ENCODE peak calls at places on chromosomes 7 and 10, in nine cellular contexts. W, P, U, Z, D, N, B, V and Y are unnamed samples.

GRCh38 chr7:4436361-4436899 is 245.7 kb upstream of the FOXK1 start:
- DNase-seq in V (no peak), P (no peak), D (no peak), Z (no peak), N (no peak), U (no peak), W (no peak), B (no peak), Y (no peak)

GRCh38 chr10:69715156-69715898 is 85.3 kb downstream of the FAM241B start:
- DNase-seq in U (no peak), Z (no peak), D (no peak), P (peak; percentile 36), W (no peak), N (no peak), V (no peak), B (no peak), Y (peak; percentile 26)

GRCh38 chr10:79178614-79179403 is 110.0 kb downstream of the ZMIZ1 start:
- DNase-seq in D (no peak), N (no peak), U (no peak), W (no peak), V (peak; percentile 62), B (no peak), P (peak; percentile 95), Z (peak; percentile 58), Y (peak; percentile 97)

GRCh38 chr10:49552277-49552676 is 13.4 kb upstream of the ERCC6 start:
- DNase-seq in U (no peak), N (no peak), D (no peak), P (peak; percentile 47), Z (no peak), V (no peak), B (no peak), W (no peak), Y (no peak)

GRCh38 chr10:69329721-69330178 is 51.5 kb downstream of the HK1 start:
- DNase-seq in Z (no peak), D (no peak), P (no peak), V (no peak), U (no peak), B (no peak), N (no peak), W (no peak), Y (no peak)

GRCh38 chr10:7274293-7274692 is 136.5 kb downstream of the SFMBT2 start:
- DNase-seq in B (no peak), N (no peak), W (no peak), D (no peak), V (no peak), U (no peak), Z (no peak), P (no peak), Y (no peak)

GRCh38 chr7:124701955-124702354 is 63.6 kb downstream of the GPR37 start:
- DNase-seq in N (no peak), P (no peak), W (no peak), B (no peak), Z (no peak), V (peak; percentile 3), U (no peak), D (no peak), Y (no peak)

GRCh38 chr7:644381-645305 is 81.9 kb upstream of the DNAAF5 start:
- DNase-seq in U (no peak), W (peak; percentile 16), V (no peak), D (no peak), P (no peak), B (no peak), Z (no peak), N (no peak), Y (no peak)

GRCh38 chr10:24952701-24953349 is 419 bp upstream of the PRTFDC1 start:
- DNase-seq in N (peak; percentile 54), W (peak; percentile 69), V (peak; percentile 16), D (peak; percentile 33), B (no peak), U (no peak), P (peak; percentile 33), Z (peak; percentile 76), Y (peak; percentile 24)

GRCh38 chr7:17401806-17402627 is 103.6 kb downstream of the AHR start:
- DNase-seq in P (no peak), D (no peak), U (no peak), V (no peak), Z (no peak), N (no peak), B (no peak), W (no peak), Y (no peak)

GRCh38 chr7:148727501-148728278 is 29.0 kb downstream of the CUL1 start:
- DNase-seq in D (no peak), N (no peak), U (no peak), P (peak; percentile 55), W (no peak), Z (no peak), V (no peak), B (peak; percentile 18), Y (no peak)

GRCh38 chr10:102696736-102697135 is 17.5 kb downstream of the ARL3 start:
- DNase-seq in P (no peak), B (no peak), Z (no peak), D (no peak), N (no peak), V (no peak), W (no peak), U (no peak), Y (no peak)

GRCh38 chr10:36608251-36608650 is 517.1 kb upstream of the ANKRD30A start:
- DNase-seq in D (no peak), W (no peak), U (no peak), P (peak; percentile 4), Z (no peak), V (peak; percentile 38), B (no peak), N (no peak), Y (peak; percentile 12)

GRCh38 chr10:69760086-69760485 is 41.6 kb upstream of the COL13A1 start:
- DNase-seq in N (no peak), V (no peak), Z (no peak), D (no peak), P (no peak), U (no peak), B (no peak), W (no peak), Y (no peak)

GRCh38 chr10:122487231-122487765 is 25.9 kb downstream of the HTRA1 start:
- DNase-seq in W (no peak), B (no peak), P (peak; percentile 29), D (no peak), V (no peak), Z (no peak), N (peak; percentile 36), U (no peak), Y (no peak)

GRCh38 chr10:15860692-15861201 is 440 bp upstream of the MINDY3 start:
- DNase-seq in P (no peak), N (no peak), D (no peak), Z (no peak), V (no peak), W (no peak), U (no peak), B (peak; percentile 7), Y (no peak)

GRCh38 chr10:91349381-91349780 is 60.8 kb upstream of the HECTD2 start:
- DNase-seq in D (no peak), V (peak; percentile 99), U (no peak), B (no peak), N (no peak), P (peak; percentile 91), Z (no peak), W (no peak), Y (peak; percentile 28)

GRCh38 chr10:119686465-119687191 is 35.4 kb downstream of the BAG3 start:
- DNase-seq in U (peak; percentile 73), N (peak; percentile 42), Z (peak; percentile 80), W (peak; percentile 85), D (peak; percentile 77), P (peak; percentile 91), B (peak; percentile 80), V (peak; percentile 82), Y (peak; percentile 83)

GRCh38 chr7:91243591-91244368 is 20.5 kb upstream of the FZD1 start:
- DNase-seq in N (peak; percentile 47), Z (no peak), W (no peak), U (no peak), P (peak; percentile 39), V (no peak), D (no peak), B (no peak), Y (no peak)

GRCh38 chr7:111735661-111736323 is 173.5 kb upstream of the IMMP2L start:
- DNase-seq in Z (peak; percentile 69), N (peak; percentile 61), P (peak; percentile 70), U (no peak), B (peak; percentile 62), V (peak; percentile 90), W (peak; percentile 59), D (peak; percentile 54), Y (peak; percentile 38)

GRCh38 chr10:114638874-114639625 is 19.0 kb downstream of the ABLIM1 start:
- DNase-seq in D (no peak), U (no peak), N (no peak), B (no peak), P (peak; percentile 89), V (peak; percentile 94), W (no peak), Z (no peak), Y (peak; percentile 89)

GRCh38 chr10:69769395-69769989 is 32.2 kb upstream of the COL13A1 start:
- DNase-seq in B (no peak), P (peak; percentile 95), D (no peak), U (no peak), Z (no peak), N (no peak), W (no peak), V (peak; percentile 83), Y (peak; percentile 88)

GRCh38 chr10:75640803-75641202 is 209.4 kb downstream of the LRMDA start:
- DNase-seq in B (no peak), Z (no peak), N (no peak), V (no peak), U (no peak), D (no peak), W (no peak), P (peak; percentile 39), Y (no peak)

GRCh38 chr10:103442031-103442461 is 10.1 kb downstream of the CALHM2 start:
- DNase-seq in Z (no peak), W (peak; percentile 18), B (no peak), P (no peak), D (no peak), U (no peak), N (no peak), V (peak; percentile 86), Y (no peak)

GRCh38 chr7:129224251-129225205 is at the start of gene AHCYL2:
- DNase-seq in B (peak; percentile 99), N (peak; percentile 96), V (peak; percentile 100), Z (peak; percentile 97), U (peak; percentile 96), D (peak; percentile 97), W (peak; percentile 98), P (peak; percentile 99), Y (peak; percentile 98)

GRCh38 chr7:106217089-106217542 is 67.7 kb downstream of the NAMPT start:
- DNase-seq in D (no peak), U (no peak), Z (no peak), B (no peak), P (peak; percentile 69), V (peak; percentile 82), N (no peak), W (no peak), Y (peak; percentile 59)

GRCh38 chr7:155808551-155809331 is 3.5 kb downstream of the SHH start:
- DNase-seq in Z (peak; percentile 62), N (no peak), B (no peak), U (no peak), W (no peak), P (peak; percentile 75), D (no peak), V (no peak), Y (peak; percentile 20)